ENCODE peak calls at places on chromosomes 11 and 22, in seven cellular contexts. M, X, W, N, G, A and U are unnamed samples.

GRCh38 chr11:65428578-65429068 is 6.0 kb downstream of the NEAT1 start:
- DNase-seq in X (no peak), A (no peak), G (no peak), M (no peak), W (peak), N (no peak), U (no peak)

GRCh38 chr11:112652786-112653390 is 308.3 kb upstream of the NCAM1 start:
- DNase-seq in A (no peak), M (no peak), N (no peak), W (no peak), G (no peak), X (no peak), U (no peak)

GRCh38 chr11:130426223-130427048 is 2.0 kb downstream of the ADAMTS8 start:
- DNase-seq in M (no peak), X (no peak), W (no peak), N (no peak), A (no peak), G (no peak), U (no peak)

GRCh38 chr11:69292221-69292648 is 1.7 kb upstream of the MYEOV start:
- DNase-seq in W (peak), A (no peak), G (no peak), M (no peak), X (no peak), N (no peak), U (no peak)

GRCh38 chr11:18093946-18094345 is 11.9 kb downstream of the SAAL1 start:
- DNase-seq in G (no peak), M (no peak), N (no peak), X (no peak), A (no peak), W (no peak), U (no peak)

GRCh38 chr11:67564230-67564629 is 19.4 kb upstream of the GSTP1 start:
- DNase-seq in G (no peak), A (no peak), N (no peak), X (no peak), W (no peak), M (no peak), U (no peak)

GRCh38 chr11:82191690-82192089 is 542.0 kb downstream of the FAM181B start:
- DNase-seq in W (no peak), M (no peak), A (no peak), N (peak), G (no peak), X (no peak), U (no peak)

GRCh38 chr11:128949791-128950454 is 7.3 kb upstream of the TP53AIP1 start:
- DNase-seq in X (no peak), N (no peak), A (no peak), W (no peak), G (no peak), M (no peak), U (no peak)

GRCh38 chr11:69640995-69641581 is at the start of gene CCND1:
- DNase-seq in X (peak), M (no peak), G (peak), N (peak), A (no peak), W (peak), U (no peak)

GRCh38 chr22:45867906-45868555 is 108.9 kb downstream of the WNT7B start:
- DNase-seq in A (no peak), G (no peak), N (no peak), W (no peak), M (no peak), X (no peak), U (no peak)

GRCh38 chr11:75090778-75091177 is 5.9 kb downstream of the OR2AT4 start:
- DNase-seq in A (no peak), X (no peak), N (no peak), G (no peak), W (no peak), M (no peak), U (no peak)

GRCh38 chr22:42461511-42461910 is 29.3 kb upstream of the NFAM1 start:
- DNase-seq in X (no peak), W (no peak), M (no peak), G (no peak), A (no peak), N (no peak), U (no peak)

GRCh38 chr11:86571273-86571948 is 101.0 kb downstream of the ME3 start:
- DNase-seq in X (peak), M (peak), A (no peak), N (peak), G (peak), W (peak), U (no peak)

GRCh38 chr22:32355760-32356159 is 1.9 kb upstream of the RFPL3 start:
- DNase-seq in X (peak), W (no peak), M (no peak), N (no peak), A (no peak), G (peak), U (no peak)

DNA sequence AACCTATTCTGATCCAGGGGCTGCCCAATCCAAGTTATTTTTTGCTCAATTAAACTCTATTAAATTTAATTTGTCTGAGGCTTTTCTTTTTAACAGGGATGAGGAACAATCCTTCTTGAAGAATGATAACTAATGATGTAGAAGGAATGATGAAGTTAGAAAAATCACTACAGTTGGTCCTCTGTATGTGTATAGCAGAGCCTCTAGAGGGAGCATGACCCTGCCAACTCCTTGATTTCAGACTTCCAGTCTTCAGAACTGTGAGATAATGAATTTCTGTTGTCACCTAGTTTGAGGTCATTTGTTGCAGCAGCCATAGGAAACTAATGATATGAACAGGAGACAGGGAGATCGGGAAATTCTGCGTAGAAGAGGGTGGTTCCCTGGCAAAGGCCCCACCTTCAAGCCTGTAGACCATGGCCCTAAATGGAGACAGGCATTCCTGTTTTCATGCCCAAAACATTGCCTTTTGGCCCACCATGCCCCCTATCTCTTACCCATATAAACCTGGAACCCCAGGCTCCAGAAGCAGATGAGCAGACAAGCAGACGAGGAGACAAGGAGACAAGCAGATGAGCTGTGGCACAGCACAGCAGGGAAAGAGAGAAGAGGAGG is 7.7 kb upstream of the QSER1 start:
- DNase-seq in X (no peak), A (no peak), N (no peak), W (peak), M (no peak), G (no peak), U (no peak)
- TF ChIP-seq CTCF in X (peak), A (peak), N (peak), W (peak), M (peak), G (peak), U (peak)

GRCh38 chr22:43566561-43567332 is 154.9 kb downstream of the MPPED1 start:
- DNase-seq in N (no peak), M (no peak), X (no peak), A (no peak), G (no peak), W (no peak), U (no peak)
- TF ChIP-seq SIN3A in N (no peak), M (no peak), X (no peak), A (no peak), G (no peak), W (no peak), U (no peak)

GRCh38 chr22:25853902-25854301 is 111.9 kb downstream of the MYO18B start:
- DNase-seq in A (no peak), G (peak), N (peak), W (peak), M (no peak), X (peak), U (no peak)
- TF ChIP-seq CTCF in A (peak), G (peak), N (no peak), W (peak), M (peak), X (peak), U (peak)

GRCh38 chr11:47186076-47186936 is at the start of gene PACSIN3:
- DNase-seq in X (no peak), G (peak), M (no peak), A (no peak), N (peak), W (peak), U (no peak)

GRCh38 chr11:47186937-47187681 is 875 bp upstream of the PACSIN3 start:
- DNase-seq in A (no peak), M (no peak), N (peak), G (peak), X (no peak), W (peak), U (peak)

GRCh38 chr11:47183969-47184368 is 2.3 kb downstream of the PACSIN3 start:
- DNase-seq in M (no peak), X (no peak), W (no peak), A (no peak), N (peak), G (no peak), U (no peak)

GRCh38 chr11:47184711-47185304 is 1.4 kb downstream of the PACSIN3 start:
- DNase-seq in X (no peak), A (no peak), W (no peak), N (peak), M (no peak), G (peak), U (no peak)

DNA sequence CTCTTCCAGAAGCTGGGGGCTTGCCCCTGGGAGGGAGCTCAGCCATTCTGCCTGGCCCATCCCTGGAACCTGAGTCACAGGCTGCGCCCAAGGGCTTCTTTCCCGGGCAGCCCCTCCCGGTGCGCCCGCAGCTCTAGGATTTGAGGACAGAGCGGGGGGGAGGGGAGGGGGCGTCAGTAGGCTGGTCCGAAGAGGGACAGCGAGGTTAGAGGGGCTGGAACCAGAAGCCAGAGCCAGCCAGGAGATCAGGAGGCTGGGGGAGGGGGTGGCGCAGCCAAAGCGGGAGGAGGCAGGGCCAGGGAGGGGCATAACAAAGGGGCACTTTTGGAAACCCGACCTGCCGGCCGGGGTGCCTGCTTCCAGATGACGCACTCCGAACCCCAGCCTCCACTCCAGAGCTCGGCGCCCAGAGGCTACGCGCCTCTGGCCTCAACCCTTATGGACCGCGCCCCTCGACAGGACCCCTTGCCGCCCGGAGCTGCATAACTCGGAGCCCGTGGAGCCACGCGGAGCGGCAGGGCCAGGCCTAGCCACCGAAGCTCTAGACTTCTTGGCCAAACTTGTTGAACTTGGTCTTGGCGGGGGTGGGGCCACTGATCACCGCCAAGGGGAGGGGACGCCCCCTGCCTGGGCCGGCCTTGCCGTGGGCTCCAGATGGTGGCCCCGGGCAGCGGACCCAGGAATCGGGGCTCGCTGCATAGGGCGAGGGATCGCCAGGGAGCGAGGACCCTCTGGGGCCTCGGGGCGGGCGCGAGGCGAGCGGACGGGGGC is 744 bp downstream of the PACSIN3 start:
- DNase-seq in A (no peak), X (no peak), G (peak), N (peak), W (peak), M (peak), U (no peak)
- TF ChIP-seq SIN3A in A (no peak), X (no peak), G (no peak), N (no peak), W (no peak), M (peak), U (no peak)

DNA sequence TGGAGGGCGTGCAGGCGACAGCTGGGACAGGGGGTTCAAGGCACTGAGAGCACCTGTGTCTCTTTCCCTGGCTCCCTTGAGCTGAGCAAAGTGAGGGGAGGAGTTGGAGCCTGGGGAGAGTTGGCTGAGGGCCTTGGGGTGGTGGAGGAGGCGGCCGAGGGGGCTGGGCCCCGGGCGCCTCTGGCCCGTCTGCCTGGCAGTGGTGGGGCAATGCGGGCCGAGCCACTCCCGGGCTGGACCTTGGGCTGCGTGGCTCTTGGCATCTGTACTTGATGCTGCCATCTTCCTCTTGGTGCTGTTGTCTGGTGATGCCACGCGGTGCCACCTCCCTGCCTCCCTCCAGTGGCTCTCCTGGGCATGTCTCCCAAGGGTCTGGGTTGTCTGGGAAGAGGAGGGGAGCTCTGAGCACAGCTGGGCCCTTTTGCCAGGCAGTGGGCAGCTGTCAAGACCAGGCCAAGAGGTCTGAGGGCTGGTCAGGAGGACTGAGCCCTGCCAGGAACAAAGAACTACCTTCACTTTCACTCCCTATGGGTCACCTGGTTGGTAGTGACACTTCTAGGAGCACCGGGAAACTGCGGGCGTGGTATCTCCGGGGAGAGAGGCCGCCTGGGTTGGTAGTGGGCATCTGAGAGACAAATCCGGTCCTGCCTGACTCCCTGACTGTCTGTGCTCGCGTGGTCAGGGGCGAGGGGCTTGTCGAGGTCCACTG is 1.3 kb downstream of the GRIK4 start:
- DNase-seq in M (no peak), N (peak), A (no peak), W (no peak), G (no peak), X (no peak), U (no peak)
- TF ChIP-seq CTCF in M (peak), N (no peak), A (no peak), W (no peak), G (no peak), X (peak), U (no peak)

GRCh38 chr22:40256501-40256900 is 78.8 kb downstream of the TNRC6B start:
- DNase-seq in W (no peak), G (no peak), A (no peak), N (no peak), X (no peak), M (no peak), U (no peak)
- TF ChIP-seq SIN3A in W (no peak), G (no peak), A (no peak), N (no peak), X (no peak), M (no peak), U (no peak)

DNA sequence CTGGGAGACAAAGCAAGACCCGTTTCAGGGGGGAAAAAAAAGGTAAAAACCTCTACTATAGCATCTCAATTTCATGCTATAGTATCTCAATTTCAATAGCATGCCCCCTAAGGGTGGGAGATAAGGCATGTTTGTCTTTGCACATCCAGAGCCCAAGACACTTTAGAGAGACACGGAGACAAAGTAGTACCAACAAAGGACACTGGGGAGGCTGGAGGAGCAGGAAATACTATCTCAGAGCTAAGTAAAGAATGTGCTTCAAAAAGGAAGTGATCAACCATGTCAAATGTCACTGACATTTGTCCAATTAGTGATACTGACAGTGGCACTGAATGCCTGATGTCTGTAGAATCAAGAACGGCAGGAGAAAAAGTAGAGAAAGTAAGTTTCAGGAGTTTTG is 68.6 kb downstream of the RRAS2 start:
- DNase-seq in A (no peak), W (no peak), G (no peak), X (no peak), N (no peak), M (no peak), U (no peak)
- TF ChIP-seq CTCF in A (no peak), W (no peak), G (no peak), X (no peak), N (no peak), M (no peak), U (no peak)

DNA sequence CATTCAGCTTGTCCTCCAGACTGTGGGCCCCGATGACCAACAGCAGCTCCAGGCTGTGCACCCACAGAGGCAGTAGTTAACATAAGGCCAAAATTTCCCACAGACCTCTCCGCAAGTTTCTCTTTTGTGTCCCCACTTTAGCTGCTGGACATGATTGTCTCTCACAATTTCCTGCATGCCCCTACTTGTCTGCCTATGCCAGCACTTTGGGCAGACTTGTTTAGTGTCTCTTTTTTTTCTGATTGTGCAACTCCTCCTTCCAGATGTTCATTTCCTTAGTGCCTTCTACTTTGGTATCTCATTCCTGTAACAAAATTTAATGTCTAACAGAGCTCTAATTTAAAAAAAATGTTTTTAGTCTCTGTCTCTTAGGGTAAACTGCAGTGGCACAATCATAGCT is 23.8 kb upstream of the SCN3B start:
- DNase-seq in W (no peak), M (no peak), X (no peak), G (no peak), N (no peak), A (no peak), U (no peak)
- TF ChIP-seq SIN3A in W (no peak), M (no peak), X (no peak), G (no peak), N (no peak), A (no peak), U (no peak)

GRCh38 chr11:91639359-91639758 is 585.3 kb upstream of the FAT3 start:
- DNase-seq in X (no peak), N (no peak), G (no peak), M (no peak), A (no peak), W (no peak), U (no peak)

DNA sequence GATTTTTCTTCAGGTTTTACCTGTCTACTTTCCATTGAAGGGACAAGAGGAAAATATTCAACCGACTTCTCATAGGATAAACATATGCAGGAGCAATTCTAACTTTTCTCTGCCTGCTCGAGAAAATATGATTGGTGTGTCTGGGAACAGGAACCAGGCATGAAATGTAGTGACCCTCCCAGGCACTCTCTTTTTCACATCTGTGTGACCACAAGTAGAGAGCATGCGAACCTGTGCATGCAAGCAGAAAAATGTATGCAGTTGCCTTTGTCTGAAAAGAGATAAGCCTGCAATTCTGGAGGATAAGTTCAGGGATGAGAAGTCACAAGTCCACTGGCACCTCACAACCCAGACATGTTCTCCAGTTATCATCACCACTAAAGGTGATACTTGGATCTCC is 583.5 kb upstream of the FAT3 start:
- DNase-seq in W (no peak), A (no peak), X (no peak), M (no peak), G (no peak), N (no peak), U (no peak)
- TF ChIP-seq CTCF in W (no peak), A (no peak), X (no peak), M (no peak), G (no peak), N (no peak), U (no peak)

GRCh38 chr22:40509401-40510134 is 127.0 kb downstream of the MRTFA start:
- DNase-seq in A (no peak), M (no peak), X (no peak), N (no peak), W (no peak), G (no peak), U (no peak)
- TF ChIP-seq SIN3A in A (no peak), M (no peak), X (no peak), N (no peak), W (no peak), G (no peak), U (no peak)